ENCODE peak calls at places on chromosome 16, in nine cellular contexts. E, Z, C, P, O, M, Y, G and V are unnamed samples.

GRCh38 chr16:4337540-4338088 is 13.5 kb downstream of the PAM16 start:
- DNase-seq in E (no peak), Z (no peak), C (no peak), P (peak), O (no peak), M (no peak), Y (no peak), G (no peak), V (no peak)

GRCh38 chr16:11639925-11640899 is 28.0 kb upstream of the SNN start:
- DNase-seq in E (peak), Z (no peak), C (peak), P (peak), O (peak), M (peak), Y (peak), G (peak), V (peak)

GRCh38 chr16:10387378-10387681 is 1.5 kb downstream of the ATF7IP2 start:
- DNase-seq in E (no peak), Z (no peak), C (no peak), P (no peak), O (no peak), M (no peak), Y (no peak), G (no peak), V (no peak)

GRCh38 chr16:24504467-24505345 is 34.7 kb upstream of the RBBP6 start:
- DNase-seq in E (peak), Z (peak), C (peak), P (peak), O (peak), M (peak), Y (peak), G (peak), V (peak)

GRCh38 chr16:58333937-58334336 is 39.1 kb upstream of the PRSS54 start:
- DNase-seq in E (peak), Z (no peak), C (no peak), P (no peak), O (no peak), M (no peak), Y (no peak), G (no peak), V (no peak)

GRCh38 chr16:20674684-20675487 is 22.6 kb downstream of the ACSM1 start:
- DNase-seq in E (no peak), Z (peak), C (no peak), P (peak), O (peak), M (no peak), Y (peak), G (no peak), V (no peak)

GRCh38 chr16:68062910-68063393 is 22.2 kb upstream of the NFATC3 start:
- DNase-seq in E (no peak), Z (no peak), C (no peak), P (no peak), O (no peak), M (no peak), Y (no peak), G (no peak), V (no peak)

GRCh38 chr16:23302045-23302956 is at the start of gene SCNN1B:
- DNase-seq in E (no peak), Z (peak), C (no peak), P (peak), O (no peak), M (peak), Y (no peak), G (no peak), V (no peak)

GRCh38 chr16:82900611-82901010 is 273.8 kb downstream of the CDH13 start:
- DNase-seq in E (no peak), Z (no peak), C (no peak), P (no peak), O (no peak), M (no peak), Y (no peak), G (no peak), V (no peak)

GRCh38 chr16:73093146-73094144 is 45.5 kb upstream of the ZFHX3 start:
- DNase-seq in E (peak), Z (no peak), C (peak), P (no peak), O (peak), M (no peak), Y (peak), G (peak), V (no peak)

GRCh38 chr16:21197115-21197514 is 14.3 kb downstream of the ZP2 start:
- DNase-seq in E (no peak), Z (no peak), C (no peak), P (no peak), O (no peak), M (no peak), Y (no peak), G (no peak), V (no peak)

GRCh38 chr16:23712976-23713375 is at the start of gene ERN2:
- DNase-seq in E (no peak), Z (peak), C (no peak), P (no peak), O (no peak), M (no peak), Y (no peak), G (no peak), V (no peak)

GRCh38 chr16:31196324-31197088 is 6.1 kb downstream of the PYCARD start:
- DNase-seq in E (no peak), Z (no peak), C (no peak), P (no peak), O (no peak), M (no peak), Y (no peak), G (no peak), V (no peak)

GRCh38 chr16:79610771-79611170 is 10.2 kb upstream of the MAF start:
- DNase-seq in E (peak), Z (no peak), C (no peak), P (no peak), O (no peak), M (no peak), Y (peak), G (no peak), V (no peak)

GRCh38 chr16:10997485-10997884 is 53.1 kb downstream of the CLEC16A start:
- DNase-seq in E (no peak), Z (no peak), C (no peak), P (no peak), O (no peak), M (no peak), Y (no peak), G (no peak), V (no peak)

GRCh38 chr16:57893559-57894389 is 77.2 kb downstream of the CNGB1 start:
- DNase-seq in E (peak), Z (no peak), C (peak), P (no peak), O (peak), M (no peak), Y (peak), G (peak), V (peak)

GRCh38 chr16:2078096-2078495 is 30.3 kb downstream of the TSC2 start:
- DNase-seq in E (no peak), Z (no peak), C (no peak), P (peak), O (no peak), M (no peak), Y (no peak), G (no peak), V (no peak)

GRCh38 chr16:81626181-81626674 is 152.9 kb upstream of the PLCG2 start:
- DNase-seq in E (no peak), Z (no peak), C (no peak), P (no peak), O (no peak), M (no peak), Y (peak), G (no peak), V (no peak)

GRCh38 chr16:3479654-3480216 is 15.6 kb downstream of the C16orf90 start:
- DNase-seq in E (no peak), Z (no peak), C (no peak), P (no peak), O (no peak), M (no peak), Y (no peak), G (no peak), V (no peak)

GRCh38 chr16:21162661-21163151 is 4.2 kb downstream of the LDAF1 start:
- DNase-seq in E (peak), Z (no peak), C (peak), P (peak), O (peak), M (no peak), Y (no peak), G (peak), V (no peak)

GRCh38 chr16:67238806-67239470 is 8.3 kb downstream of the FHOD1 start:
- DNase-seq in E (no peak), Z (peak), C (no peak), P (no peak), O (no peak), M (no peak), Y (no peak), G (no peak), V (no peak)

GRCh38 chr16:35182043-35182677 is 1722.7 kb downstream of the TP53TG3F start:
- DNase-seq in E (no peak), Z (no peak), C (no peak), P (no peak), O (no peak), M (no peak), Y (no peak), G (no peak), V (no peak)

GRCh38 chr16:4160663-4161436 is 44.6 kb upstream of the ADCY9 start:
- DNase-seq in E (peak), Z (no peak), C (peak), P (no peak), O (peak), M (no peak), Y (peak), G (no peak), V (no peak)

GRCh38 chr16:17161034-17161433 is 309.7 kb downstream of the XYLT1 start:
- DNase-seq in E (no peak), Z (no peak), C (no peak), P (no peak), O (no peak), M (no peak), Y (no peak), G (no peak), V (no peak)

GRCh38 chr16:35249051-35249450 is 1789.6 kb downstream of the TP53TG3F start:
- DNase-seq in E (no peak), Z (no peak), C (no peak), P (no peak), O (no peak), M (no peak), Y (no peak), G (no peak), V (no peak)

GRCh38 chr16:28513484-28514181 is 7.0 kb upstream of the IL27 start:
- DNase-seq in E (no peak), Z (no peak), C (no peak), P (no peak), O (no peak), M (no peak), Y (no peak), G (no peak), V (no peak)

GRCh38 chr16:11401161-11402050 is 56.1 kb downstream of the RMI2 start:
- DNase-seq in E (no peak), Z (peak), C (no peak), P (peak), O (no peak), M (no peak), Y (no peak), G (no peak), V (no peak)

GRCh38 chr16:3017806-3018506 is at the start of gene CLDN6:
- DNase-seq in E (peak), Z (peak), C (no peak), P (peak), O (no peak), M (peak), Y (no peak), G (no peak), V (no peak)

GRCh38 chr16:67372664-67373063 is 20.6 kb downstream of the TPPP3 start:
- DNase-seq in E (peak), Z (no peak), C (peak), P (no peak), O (peak), M (no peak), Y (peak), G (peak), V (no peak)

GRCh38 chr16:66933776-66934137 is 445 bp downstream of the CIAO2B start:
- DNase-seq in E (no peak), Z (no peak), C (no peak), P (no peak), O (no peak), M (no peak), Y (peak), G (no peak), V (no peak)

GRCh38 chr16:79653337-79654000 is 52.9 kb upstream of the MAF start:
- DNase-seq in E (peak), Z (peak), C (no peak), P (peak), O (peak), M (peak), Y (peak), G (peak), V (no peak)

GRCh38 chr16:66846831-66847230 is 2.6 kb downstream of the CA7 start:
- DNase-seq in E (no peak), Z (no peak), C (no peak), P (no peak), O (no peak), M (no peak), Y (no peak), G (no peak), V (no peak)

GRCh38 chr16:66332599-66332998 is 33.9 kb upstream of the CDH5 start:
- DNase-seq in E (no peak), Z (no peak), C (no peak), P (no peak), O (no peak), M (no peak), Y (no peak), G (no peak), V (no peak)

GRCh38 chr16:53093162-53093744 is 38.5 kb downstream of the CHD9 start:
- DNase-seq in E (no peak), Z (no peak), C (no peak), P (no peak), O (no peak), M (no peak), Y (no peak), G (no peak), V (no peak)

GRCh38 chr16:8278181-8278580 is 312.1 kb downstream of the TMEM114 start:
- DNase-seq in E (no peak), Z (no peak), C (no peak), P (no peak), O (no peak), M (no peak), Y (no peak), G (no peak), V (no peak)

GRCh38 chr16:58402796-58403195 is 10.5 kb downstream of the GINS3 start:
- DNase-seq in E (no peak), Z (no peak), C (no peak), P (no peak), O (no peak), M (no peak), Y (no peak), G (no peak), V (no peak)

GRCh38 chr16:15672514-15673167 is 22.6 kb downstream of the NDE1 start:
- DNase-seq in E (peak), Z (peak), C (peak), P (peak), O (peak), M (no peak), Y (peak), G (peak), V (peak)

GRCh38 chr16:2077696-2078095 is 29.9 kb downstream of the TSC2 start:
- DNase-seq in E (no peak), Z (no peak), C (no peak), P (peak), O (no peak), M (no peak), Y (no peak), G (no peak), V (no peak)

GRCh38 chr16:31138621-31139578 is 3.4 kb upstream of the PRSS8 start:
- DNase-seq in E (peak), Z (peak), C (peak), P (peak), O (peak), M (no peak), Y (peak), G (peak), V (peak)

DNA sequence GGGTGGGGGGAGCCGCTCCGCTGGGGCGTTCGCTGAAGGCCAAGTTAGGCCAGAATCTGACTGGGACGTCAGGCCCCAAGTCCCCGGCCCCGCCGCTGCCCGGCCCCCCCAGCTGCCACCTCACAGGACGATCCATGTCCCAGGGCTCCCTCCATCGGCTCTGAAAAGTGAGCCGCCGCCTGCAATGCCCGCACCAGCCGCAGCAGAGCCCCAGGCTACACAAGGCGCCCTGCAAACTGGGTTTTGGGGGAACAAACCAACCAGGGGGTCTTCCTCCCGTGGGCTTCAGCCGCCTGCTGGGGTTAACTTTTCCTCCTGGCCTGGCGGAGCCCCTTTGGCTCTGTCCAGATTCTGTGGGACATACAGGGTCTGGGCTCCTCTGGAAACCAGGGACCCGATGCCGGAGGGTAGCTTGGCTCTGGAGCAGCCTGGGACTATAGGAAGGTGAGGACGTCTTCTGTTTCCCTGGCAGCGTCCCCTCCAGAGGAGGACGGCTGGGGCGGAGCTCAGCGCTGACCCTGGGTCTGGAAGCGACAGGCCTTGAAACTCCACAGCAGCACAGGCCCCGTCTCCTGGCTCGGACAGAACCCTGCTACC is 835 bp downstream of the NME4 start:
- DNase-seq in E (peak), Z (peak), C (peak), P (peak), O (peak), M (peak), Y (peak), G (peak), V (no peak)
- H3K4me3 ChIP-seq in E (peak), Z (no peak), C (peak), P (no peak), O (peak), M (peak), Y (peak), G (no peak), V (peak)

GRCh38 chr16:566475-567361 is at the start of gene NHLRC4:
- DNase-seq in E (peak), Z (peak), C (peak), P (no peak), O (peak), M (peak), Y (peak), G (peak), V (no peak)

GRCh38 chr16:568401-569258 is 1.1 kb upstream of the PIGQ start:
- DNase-seq in E (no peak), Z (peak), C (no peak), P (no peak), O (no peak), M (no peak), Y (no peak), G (no peak), V (no peak)

GRCh38 chr16:565420-566330 is 1.1 kb upstream of the NHLRC4 start:
- DNase-seq in E (no peak), Z (no peak), C (no peak), P (no peak), O (no peak), M (peak), Y (no peak), G (peak), V (no peak)

GRCh38 chr16:569445-570254 is at the start of gene PIGQ:
- DNase-seq in E (peak), Z (peak), C (peak), P (peak), O (peak), M (peak), Y (peak), G (peak), V (no peak)

DNA sequence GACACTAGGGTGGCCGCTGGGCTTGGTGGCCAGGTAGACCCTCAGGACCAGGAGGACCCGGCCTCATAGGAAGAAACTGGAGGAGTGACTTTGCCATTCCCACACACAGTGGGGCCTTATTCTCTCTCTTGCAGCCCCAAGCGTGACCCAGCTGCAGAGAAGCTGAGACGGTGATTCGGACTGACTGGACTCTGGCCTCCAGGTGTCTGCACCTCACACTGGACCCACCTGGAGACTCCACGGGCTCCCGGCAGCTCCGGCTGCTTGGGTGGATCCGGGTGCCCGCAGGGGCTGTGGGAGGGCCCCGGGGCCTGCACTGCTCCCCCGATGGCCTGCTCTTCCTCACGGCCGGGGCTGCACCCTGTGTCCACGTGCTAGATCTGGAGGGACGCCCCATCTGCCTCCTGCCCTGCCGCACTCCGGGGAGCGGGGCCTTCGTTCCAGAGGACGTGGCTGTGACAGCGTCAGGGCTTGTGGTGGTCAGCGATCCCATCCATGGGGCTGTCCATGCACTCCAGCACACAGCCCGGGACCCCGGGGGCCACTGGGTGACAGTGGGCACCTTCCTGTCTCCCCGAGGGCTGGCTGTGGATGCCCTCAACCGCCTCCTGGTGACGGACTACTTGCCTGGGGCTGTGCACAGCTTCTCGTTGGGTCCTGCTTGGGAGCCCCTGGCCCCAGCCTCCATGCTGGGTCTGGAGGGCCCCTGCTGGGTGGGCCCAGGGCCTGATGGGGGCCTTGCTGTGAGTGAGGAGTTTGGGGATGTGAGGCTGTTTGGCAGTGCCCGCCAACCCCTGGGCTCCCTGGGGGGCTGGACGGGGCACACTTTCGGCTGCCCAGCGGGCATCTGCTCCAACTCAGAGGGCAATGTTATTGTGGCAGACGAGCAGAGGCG is 804 bp downstream of the NHLRC4 start:
- DNase-seq in E (no peak), Z (no peak), C (no peak), P (no peak), O (no peak), M (no peak), Y (no peak), G (no peak), V (no peak)
- H3K4me3 ChIP-seq in E (peak), Z (no peak), C (no peak), P (no peak), O (peak), M (no peak), Y (no peak), G (no peak), V (no peak)

DNA sequence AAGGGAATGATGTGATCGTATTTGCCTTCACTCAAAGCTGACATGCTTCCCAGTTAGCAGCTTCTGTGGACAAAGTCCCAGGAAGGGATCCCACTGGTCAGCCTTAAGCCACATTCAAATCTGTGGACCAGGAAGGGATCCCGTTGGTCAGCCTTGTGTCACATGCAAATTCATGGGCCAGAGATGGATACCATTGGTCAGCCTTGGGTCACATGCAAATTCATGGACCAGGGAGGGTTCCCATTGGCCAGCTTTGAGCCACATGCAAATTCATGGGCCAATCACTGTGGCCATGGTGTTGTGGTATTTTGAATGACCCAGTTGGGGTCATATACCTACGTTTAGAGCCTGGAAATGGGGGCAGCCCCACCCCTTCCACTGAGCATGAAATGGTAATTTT is 201.6 kb downstream of the HS3ST4 start:
- DNase-seq in E (no peak), Z (no peak), C (no peak), P (no peak), O (no peak), M (no peak), Y (no peak), G (no peak), V (no peak)
- H3K4me3 ChIP-seq in E (no peak), Z (no peak), C (no peak), P (no peak), O (no peak), M (no peak), Y (no peak), G (no peak), V (no peak)

GRCh38 chr16:69107311-69107962 is 2.0 kb downstream of the HAS3 start:
- DNase-seq in E (peak), Z (peak), C (peak), P (peak), O (no peak), M (peak), Y (no peak), G (peak), V (no peak)
- H3K4me3 ChIP-seq in E (peak), Z (no peak), C (peak), P (peak), O (peak), M (peak), Y (peak), G (peak), V (peak)